ENCODE peak calls at places on chromosomes 6 and 20, in six cellular contexts. I, M, K, F, R and D are unnamed samples.

GRCh38 chr6:118574051-118574865 is 26.2 kb downstream of the PLN start:
- DNase-seq in I (no peak), M (no peak), K (no peak), F (no peak), R (peak), D (no peak)

GRCh38 chr6:170522565-170523183 is 30.4 kb downstream of the PSMB1 start:
- DNase-seq in I (no peak), M (no peak), K (no peak), F (no peak), R (peak), D (no peak)

GRCh38 chr20:62710886-62711702 is 2.5 kb downstream of the NTSR1 start:
- DNase-seq in I (no peak), M (no peak), K (peak), F (no peak), R (no peak), D (no peak)

GRCh38 chr20:25073544-25073943 is 8.4 kb downstream of the VSX1 start:
- DNase-seq in I (no peak), M (no peak), K (no peak), F (no peak), R (no peak), D (peak)

GRCh38 chr20:44212792-44213191 is 2.2 kb upstream of the OSER1 start:
- DNase-seq in I (no peak), M (no peak), K (peak), F (no peak), R (no peak), D (no peak)

GRCh38 chr6:108337721-108338120 is 42.9 kb downstream of the AFG1L start:
- DNase-seq in I (no peak), M (no peak), K (no peak), F (no peak), R (no peak), D (no peak)

GRCh38 chr6:43481591-43482242 is 4.3 kb downstream of the TJAP1 start:
- DNase-seq in I (no peak), M (no peak), K (peak), F (no peak), R (no peak), D (no peak)

GRCh38 chr6:129748212-129748900 is 38.4 kb upstream of the ARHGAP18 start:
- DNase-seq in I (no peak), M (peak), K (peak), F (peak), R (peak), D (no peak)

GRCh38 chr6:136208783-136209182 is 41.3 kb downstream of the MTFR2 start:
- DNase-seq in I (no peak), M (no peak), K (no peak), F (no peak), R (no peak), D (no peak)

GRCh38 chr6:22575190-22575589 is 5.8 kb downstream of the HDGFL1 start:
- DNase-seq in I (no peak), M (no peak), K (no peak), F (no peak), R (no peak), D (no peak)

GRCh38 chr6:22568854-22569253 is 512 bp upstream of the HDGFL1 start:
- DNase-seq in I (no peak), M (no peak), K (no peak), F (no peak), R (no peak), D (no peak)

GRCh38 chr6:22570185-22570551 is 802 bp downstream of the HDGFL1 start:
- DNase-seq in I (no peak), M (no peak), K (no peak), F (no peak), R (no peak), D (no peak)

DNA sequence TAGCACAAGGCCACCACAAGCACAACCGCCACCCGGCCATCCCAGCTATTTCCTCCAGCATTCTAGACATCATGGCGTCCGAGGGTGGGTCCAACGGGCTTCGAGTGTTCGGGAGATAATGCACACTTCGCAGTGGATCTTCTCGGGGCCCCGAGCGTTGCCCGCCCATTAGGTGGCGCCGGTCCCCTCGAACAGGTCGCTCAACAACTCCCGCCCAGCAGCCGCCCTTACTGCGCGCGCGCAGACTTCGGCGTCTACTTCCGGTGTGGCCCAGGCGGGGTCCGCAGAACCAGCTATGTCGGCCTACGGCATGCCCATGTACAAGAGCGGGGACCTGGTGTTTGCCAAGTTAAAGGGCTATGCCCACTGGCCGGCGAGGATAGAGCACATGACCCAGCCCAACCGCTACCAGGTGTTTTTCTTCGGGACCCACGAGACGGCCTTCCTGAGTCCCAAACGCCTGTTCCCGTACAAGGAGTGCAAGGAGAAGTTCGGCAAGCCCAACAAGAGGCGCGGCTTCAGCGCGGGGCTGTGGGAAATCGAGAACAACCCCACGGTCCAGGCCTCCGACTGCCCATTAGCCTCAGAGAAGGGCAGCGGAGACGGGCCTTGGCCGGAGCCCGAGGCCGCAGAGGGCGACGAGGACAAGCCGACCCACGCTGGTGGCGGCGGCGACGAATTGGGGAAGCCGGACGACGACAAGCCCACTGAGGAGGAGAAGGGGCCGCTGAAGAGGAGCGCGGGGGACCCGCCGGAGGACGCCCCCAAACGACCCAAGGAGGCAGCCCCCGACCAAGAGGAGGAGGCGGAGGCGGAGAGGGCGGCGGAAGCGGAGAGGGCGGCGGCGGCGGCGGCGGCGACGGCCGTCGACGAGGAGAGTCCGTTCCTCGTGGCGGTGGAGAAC is at the start of gene HDGFL1:
- DNase-seq in I (no peak), M (no peak), K (no peak), F (no peak), R (no peak), D (no peak)
- H3K27ac ChIP-seq in I (no peak), M (no peak), K (no peak), F (no peak), R (no peak), D (no peak)

GRCh38 chr20:50014570-50015562 is 32.1 kb downstream of the SNAI1 start:
- DNase-seq in I (no peak), M (no peak), K (no peak), F (no peak), R (peak), D (no peak)
- H3K27ac ChIP-seq in I (no peak), M (no peak), K (no peak), F (no peak), R (peak), D (no peak)

DNA sequence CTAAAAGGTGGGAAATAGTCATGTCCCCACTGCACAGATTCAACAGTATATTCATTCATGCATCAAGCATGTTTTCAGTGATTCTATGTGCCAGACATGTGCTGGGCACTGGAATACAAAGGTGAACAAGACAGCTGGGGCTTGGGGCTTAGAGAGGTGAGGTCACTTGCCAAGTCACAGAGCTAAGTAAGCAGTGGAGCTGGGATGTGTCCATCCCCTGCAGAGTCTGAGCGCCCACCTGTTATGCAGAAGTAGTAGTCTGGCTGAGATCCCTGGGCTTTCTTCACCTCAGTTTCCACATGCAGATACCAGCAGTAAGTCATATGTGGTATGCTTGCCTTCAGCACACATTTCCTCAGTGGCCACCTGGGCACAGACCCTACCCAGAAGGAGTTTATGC is 263.8 kb downstream of the DHX35 start:
- DNase-seq in I (no peak), M (no peak), K (no peak), F (no peak), R (no peak), D (no peak)
- H3K27ac ChIP-seq in I (no peak), M (no peak), K (no peak), F (no peak), R (no peak), D (no peak)

DNA sequence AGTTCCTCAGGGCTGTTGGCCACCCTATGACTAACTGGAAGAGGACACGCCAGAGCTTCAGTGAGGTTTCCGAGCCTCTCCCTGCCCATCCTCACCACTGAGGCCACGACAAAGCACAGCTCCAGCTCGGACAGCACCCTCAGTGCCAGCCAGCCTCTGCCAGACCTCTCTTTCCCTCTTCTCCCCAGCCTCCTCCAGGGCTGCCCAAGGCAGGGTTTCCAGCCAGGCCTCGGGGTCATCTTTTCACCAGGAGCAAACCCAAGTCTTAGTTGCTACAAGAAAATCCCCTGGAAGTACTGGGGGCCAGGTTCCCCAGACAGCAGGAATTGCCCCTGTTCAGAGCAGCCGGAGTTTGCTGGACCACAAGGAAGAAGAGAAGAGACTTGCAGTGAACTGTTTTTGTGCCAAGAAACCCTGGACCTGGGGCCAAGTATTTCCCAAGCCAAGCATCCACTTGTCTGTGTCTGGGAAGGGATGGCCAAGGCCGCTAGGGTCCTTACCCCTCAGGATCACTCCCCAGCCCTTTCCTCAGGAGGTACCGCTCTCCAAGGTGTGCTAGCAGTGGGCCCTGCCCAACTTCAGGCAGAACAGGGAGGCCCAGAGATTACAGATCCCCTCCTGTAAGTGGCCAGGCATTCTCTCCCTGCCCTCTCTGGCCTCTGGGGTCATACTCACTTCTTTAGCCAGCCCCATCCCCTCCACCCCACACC is 41.6 kb downstream of the PLAGL2 start:
- DNase-seq in I (peak), M (no peak), K (no peak), F (no peak), R (no peak), D (no peak)
- H3K27ac ChIP-seq in I (no peak), M (no peak), K (peak), F (no peak), R (no peak), D (peak)

GRCh38 chr20:49592120-49592519 is 24.2 kb upstream of the PTGIS start:
- DNase-seq in I (no peak), M (no peak), K (no peak), F (no peak), R (no peak), D (no peak)
- H3K27ac ChIP-seq in I (peak), M (no peak), K (no peak), F (no peak), R (no peak), D (peak)

GRCh38 chr6:16473184-16473907 is 235.0 kb downstream of the GMPR start:
- DNase-seq in I (no peak), M (no peak), K (no peak), F (no peak), R (no peak), D (no peak)
- H3K27ac ChIP-seq in I (no peak), M (no peak), K (no peak), F (no peak), R (peak), D (no peak)

GRCh38 chr6:15620616-15621015 is 42.2 kb downstream of the DTNBP1 start:
- DNase-seq in I (no peak), M (no peak), K (no peak), F (no peak), R (no peak), D (no peak)
- H3K27ac ChIP-seq in I (no peak), M (no peak), K (no peak), F (no peak), R (no peak), D (no peak)

GRCh38 chr20:1266167-1266973 is at the start of gene SNPH:
- DNase-seq in I (peak), M (peak), K (peak), F (peak), R (peak), D (peak)
- H3K27ac ChIP-seq in I (peak), M (peak), K (peak), F (no peak), R (peak), D (peak)